ENCODE peak calls at places on chromosomes 1 and 21, in five cellular contexts. J is Karpas-422, O is HCT116, X is A549, Q is IMR-90. T is an unnamed sample.

GRCh38 chr21:16330340-16331319 is 600.8 kb downstream of the USP25 start:
- DNase-seq in X (peak; percentile 76), J (peak; percentile 83), Q (peak; percentile 75), O (peak; percentile 4), T (no peak)

GRCh38 chr1:56816909-56817308 is 2.3 kb downstream of the FYB2 start:
- DNase-seq in J (no peak), X (no peak), Q (no peak), O (no peak), T (no peak)

GRCh38 chr1:8540266-8540926 is 222.5 kb downstream of the SLC45A1 start:
- DNase-seq in J (no peak), X (no peak), O (no peak), Q (peak; percentile 87), T (no peak)

GRCh38 chr1:184684285-184685077 is 70.2 kb downstream of the EDEM3 start:
- DNase-seq in O (no peak), J (no peak), X (no peak), Q (no peak), T (no peak)

GRCh38 chr21:27555996-27556395 is 589.1 kb upstream of the ADAMTS5 start:
- DNase-seq in J (no peak), Q (no peak), X (no peak), O (no peak), T (no peak)

GRCh38 chr1:92538413-92539061 is 51.8 kb upstream of the GFI1 start:
- DNase-seq in Q (peak; percentile 15), X (no peak), O (no peak), J (no peak), T (no peak)

GRCh38 chr1:162951553-162952315 is 90.8 kb upstream of the CCDC190 start:
- DNase-seq in J (no peak), Q (peak; percentile 20), O (no peak), X (no peak), T (no peak)

GRCh38 chr1:11045428-11046269 is 1.4 kb downstream of the MASP2 start:
- DNase-seq in X (no peak), Q (no peak), O (no peak), J (peak; percentile 44), T (no peak)

GRCh38 chr1:65420590-65421340 is at the start of the genes LEPR and LEPROT:
- DNase-seq in J (no peak), O (no peak), X (no peak), Q (peak; percentile 38), T (peak; percentile 89)

GRCh38 chr1:39295901-39296300 is 91.4 kb downstream of the MACF1 start:
- DNase-seq in X (no peak), J (no peak), O (no peak), Q (no peak), T (no peak)

GRCh38 chr1:77513839-77514763 is 168.4 kb downstream of the ZZZ3 start:
- DNase-seq in J (no peak), X (no peak), O (no peak), Q (peak; percentile 86), T (peak; percentile 83)

GRCh38 chr1:229531326-229531725 is 23.2 kb upstream of the NUP133 start:
- DNase-seq in J (no peak), Q (no peak), O (no peak), X (no peak), T (no peak)

GRCh38 chr1:216598448-216598847 is 124.8 kb downstream of the ESRRG start:
- DNase-seq in Q (no peak), X (no peak), J (no peak), O (no peak), T (no peak)

GRCh38 chr1:154589780-154590179 is 18.2 kb downstream of the ADAR start:
- DNase-seq in X (no peak), J (no peak), O (no peak), Q (peak; percentile 59), T (no peak)

GRCh38 chr1:64175639-64176038 is 27.8 kb upstream of the UBE2U start:
- DNase-seq in O (no peak), J (no peak), X (no peak), Q (no peak), T (no peak)

GRCh38 chr1:64173300-64173940 is 30.0 kb upstream of the UBE2U start:
- DNase-seq in X (no peak), O (no peak), J (no peak), Q (no peak), T (no peak)

GRCh38 chr1:64167176-64167575 is 36.2 kb upstream of the UBE2U start:
- DNase-seq in O (no peak), X (no peak), Q (peak; percentile 56), J (no peak), T (no peak)

GRCh38 chr1:64171797-64172281 is 31.6 kb upstream of the UBE2U start:
- DNase-seq in Q (peak; percentile 85), O (peak; percentile 13), J (no peak), X (peak; percentile 20), T (peak; percentile 52)

GRCh38 chr1:64172458-64172983 is 30.9 kb upstream of the UBE2U start:
- DNase-seq in J (no peak), X (peak; percentile 22), O (no peak), Q (peak; percentile 69), T (peak; percentile 53)
- H3K27ac ChIP-seq in J (no peak overlapping the region), X (peak overlapping the region; percentile 2), O (peak overlapping the region; percentile 53), Q (peak overlapping the region; percentile 17), T (peak overlapping the region; percentile 63)

GRCh38 chr1:156483397-156483796 is 17.2 kb downstream of the MEF2D start:
- DNase-seq in J (no peak), X (no peak), O (no peak), Q (no peak), T (no peak)
- H3K4me1 ChIP-seq in J (peaks cover 80% of the 10 kb centered on the region), X (peaks cover 15% of the 10 kb centered on the region), O (peaks cover 4% of the 10 kb centered on the region), Q (peaks cover 11% of the 10 kb centered on the region), T (no peaks in the 10 kb centered on the region)

GRCh38 chr1:182842265-182842664 is 3.1 kb downstream of the DHX9 start:
- DNase-seq in O (no peak), Q (no peak), X (no peak), J (no peak), T (no peak)
- H3K4me3 ChIP-seq in O (no peak overlapping the region), Q (no peak overlapping the region), X (peak overlapping the region; percentile 85), J (peak overlapping the region; percentile 88), T (no peak overlapping the region)

DNA sequence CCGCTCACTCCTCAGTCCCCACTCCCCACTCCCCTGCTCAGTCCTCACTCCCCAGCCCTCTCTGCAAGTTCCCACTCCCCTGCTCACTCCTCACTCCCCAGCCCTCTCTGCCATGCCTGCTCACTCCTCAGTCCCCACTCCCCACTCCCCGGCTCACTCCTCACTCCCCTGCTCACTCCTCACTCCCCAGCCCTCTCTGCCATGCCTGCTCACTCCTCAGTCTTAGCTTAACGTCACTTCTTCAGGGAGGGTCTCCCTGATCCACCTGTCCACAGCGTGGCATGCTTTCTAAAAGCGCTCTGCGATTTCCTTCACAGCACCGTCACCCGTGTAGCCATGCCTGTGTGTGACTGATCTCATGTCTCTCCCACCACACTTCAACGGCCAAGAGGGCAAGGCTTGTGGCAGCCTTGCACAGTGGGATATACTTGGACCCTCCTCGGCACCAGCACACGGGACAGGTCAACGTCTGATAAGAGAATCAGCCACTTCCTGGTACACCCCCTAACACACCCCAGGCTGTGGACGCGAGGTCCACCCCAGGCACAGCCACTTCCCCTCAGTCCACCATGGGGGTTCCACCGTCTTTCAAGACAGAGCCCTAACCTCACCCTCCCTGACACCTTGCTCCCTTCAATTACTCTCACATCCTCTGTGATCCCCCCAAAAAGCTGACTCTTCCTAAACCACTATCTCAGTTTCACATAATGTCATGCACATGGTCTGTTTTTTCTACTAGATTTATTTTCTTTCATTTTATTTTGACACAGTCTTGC is 14.0 kb downstream of the PRDM15 start:
- DNase-seq in Q (no peak), X (no peak), J (no peak), O (no peak), T (no peak)
- H3K27ac ChIP-seq in Q (no peak overlapping the region), X (no peak overlapping the region), J (no peak overlapping the region), O (no peak overlapping the region), T (no peak overlapping the region)

GRCh38 chr1:147171399-147172167 is 687 bp downstream of the PRKAB2 start:
- DNase-seq in O (no peak), X (peak; percentile 13), Q (no peak), J (peak; percentile 49), T (peak; percentile 34)

GRCh38 chr1:147168626-147169058 is 3.6 kb downstream of the PRKAB2 start:
- DNase-seq in O (no peak), X (no peak), J (no peak), Q (peak; percentile 42), T (peak; percentile 38)

GRCh38 chr1:147169840-147170674 is 2.2 kb downstream of the PRKAB2 start:
- DNase-seq in X (no peak), J (no peak), Q (no peak), O (no peak), T (no peak)

GRCh38 chr1:147167361-147167760 is 4.9 kb downstream of the PRKAB2 start:
- DNase-seq in X (peak; percentile 60), Q (peak; percentile 96), O (peak; percentile 61), J (no peak), T (peak; percentile 48)

DNA sequence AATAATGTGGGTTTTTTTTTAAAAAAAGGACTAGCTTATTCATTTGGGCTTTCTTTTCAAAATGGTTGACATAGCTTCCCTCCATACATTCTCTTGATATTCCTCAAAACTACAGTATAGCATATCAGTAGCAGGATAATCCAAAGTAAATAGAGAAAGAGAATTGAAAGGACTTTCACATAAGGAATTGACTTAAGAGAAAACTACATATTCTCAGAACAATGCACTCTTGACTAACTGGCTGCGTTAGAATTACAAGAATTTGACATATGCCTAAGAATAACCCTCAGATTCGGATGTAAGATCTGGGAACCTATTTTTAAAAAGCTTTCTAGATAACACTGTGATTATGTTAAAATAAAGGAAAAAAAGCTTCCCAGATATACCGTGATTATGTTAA is 3.1 kb downstream of the PRKAB2 start:
- DNase-seq in Q (no peak), O (no peak), J (no peak), X (no peak), T (peak; percentile 58)
- H3K4me1 ChIP-seq in Q (peaks cover 10% of the 10 kb centered on the region), O (peaks cover 30% of the 10 kb centered on the region), J (peaks cover 30% of the 10 kb centered on the region), X (peaks cover 44% of the 10 kb centered on the region), T (peaks cover 47% of the 10 kb centered on the region)

DNA sequence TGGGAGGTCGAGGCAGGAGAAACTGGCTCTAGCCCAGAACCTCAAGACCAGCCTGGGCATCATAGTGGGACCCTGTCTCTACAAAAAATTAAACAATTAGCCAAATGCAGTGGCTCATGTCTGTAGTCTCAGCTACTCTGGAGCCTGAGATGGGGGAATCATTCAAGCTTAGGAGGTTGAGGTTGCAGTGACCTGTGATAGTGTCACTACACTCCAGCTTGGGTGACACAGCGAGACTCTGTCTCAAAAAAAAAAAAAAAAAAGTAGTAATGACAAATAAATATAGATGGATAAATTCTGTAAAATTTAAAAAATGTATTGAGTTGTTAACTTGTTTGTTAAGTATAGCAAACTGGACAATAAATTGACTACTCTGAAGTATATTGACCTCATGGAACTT is 5.9 kb upstream of the CDC14A start:
- DNase-seq in X (no peak), Q (no peak), O (no peak), J (no peak), T (no peak)
- H3K4me3 ChIP-seq in X (no peak overlapping the region), Q (no peak overlapping the region), O (no peak overlapping the region), J (no peak overlapping the region), T (no peak overlapping the region)

DNA sequence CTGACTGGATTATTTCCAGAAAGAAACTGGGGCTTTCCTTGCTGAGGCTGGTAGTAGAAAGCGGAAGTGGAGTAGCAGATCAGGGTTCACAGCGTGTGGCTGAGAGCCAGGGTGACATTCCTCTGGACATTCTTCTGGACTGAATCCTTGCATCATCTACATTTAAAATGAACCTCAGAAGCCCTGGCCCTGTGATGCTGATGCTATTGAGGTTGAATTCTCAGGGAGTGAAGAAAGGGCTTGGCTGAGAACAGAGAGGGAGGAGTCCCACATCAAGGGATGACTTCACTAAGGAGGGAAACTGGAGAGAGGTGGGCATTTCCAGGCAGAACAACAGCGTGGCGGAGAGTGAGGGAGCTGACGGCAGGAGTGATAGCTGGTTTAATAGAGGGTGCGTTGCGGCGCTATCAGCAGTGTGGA is 102.3 kb upstream of the LMO4 start:
- DNase-seq in J (peak; percentile 54), X (peak; percentile 59), Q (peak; percentile 100), O (no peak), T (peak; percentile 97)
- H3K27ac ChIP-seq in J (peak overlapping the region; percentile 22), X (peak overlapping the region; percentile 54), Q (peak overlapping the region; percentile 87), O (no peak overlapping the region), T (peak overlapping the region; percentile 93)

T was measured in SJSA1.